ENCODE peak calls at places on chromosomes 12 and 14, in ten cellular contexts. T is CD4-positive, alpha-beta memory T cell; S is esophagus squamous epithelium; X is mammary epithelial cell; C is K562; R is iPS DF 6.9; D is OCI-LY7; F is SJSA1; B is heart left ventricle; G is astrocyte. N is an unnamed sample. For H3K4me1, the result is how much of the 10 kb centered on the place peaks cover.

GRCh38 chr12:130568546-130568945 is 147.6 kb downstream of the RIMBP2 start:
- DNase-seq in T (no peak), S (no peak), X (no peak), C (no peak), R (no peak), D (no peak), F (no peak), B (no peak), G (no peak), N (no peak)

GRCh38 chr14:78978896-78979295 is 808.7 kb downstream of the NRXN3 start:
- DNase-seq in T (no peak), S (no peak), X (no peak), C (no peak), R (no peak), D (no peak), F (no peak), B (no peak), G (no peak), N (no peak)

GRCh38 chr12:124318336-124319020 is 23.6 kb downstream of the RFLNA start:
- DNase-seq in T (no peak), S (no peak), X (no peak), C (no peak), R (no peak), D (no peak), F (no peak), B (no peak), G (no peak), N (no peak)

GRCh38 chr12:57242691-57243454 is 8.1 kb downstream of the STAC3 start:
- DNase-seq in T (peak), S (no peak), X (peak), C (peak), R (no peak), D (peak), F (peak), B (peak), G (no peak), N (peak)

GRCh38 chr14:96077983-96078686 is 39.0 kb downstream of the C14orf132 start:
- DNase-seq in T (no peak), S (no peak), X (peak), C (no peak), R (no peak), D (no peak), F (no peak), B (no peak), G (no peak), N (no peak)

GRCh38 chr12:92312463-92312970 is 166.9 kb upstream of the BTG1 start:
- DNase-seq in T (no peak), S (no peak), X (no peak), C (no peak), R (no peak), D (no peak), F (no peak), B (no peak), G (no peak), N (no peak)

GRCh38 chr12:131826064-131826928 is 1.9 kb upstream of the MMP17 start:
- DNase-seq in T (no peak), S (no peak), X (no peak), C (no peak), R (no peak), D (no peak), F (no peak), B (peak), G (no peak), N (no peak)

GRCh38 chr14:61438860-61439765 is 117.7 kb downstream of the PRKCH start:
- DNase-seq in T (peak), S (no peak), X (peak), C (peak), R (no peak), D (no peak), F (peak), B (no peak), G (peak), N (peak)

GRCh38 chr14:104967414-104968152 is 10.6 kb downstream of the AHNAK2 start:
- DNase-seq in T (no peak), S (no peak), X (peak), C (no peak), R (no peak), D (no peak), F (no peak), B (peak), G (peak), N (no peak)

GRCh38 chr14:102949801-102950451 is 27.5 kb downstream of the AMN start:
- DNase-seq in T (no peak), S (no peak), X (no peak), C (no peak), R (no peak), D (no peak), F (no peak), B (no peak), G (no peak), N (peak)

GRCh38 chr12:128388461-128388921 is 121.5 kb downstream of the TMEM132C start:
- DNase-seq in T (no peak), S (no peak), X (no peak), C (no peak), R (no peak), D (no peak), F (no peak), B (no peak), G (no peak), N (no peak)

GRCh38 chr12:78494911-78495310 is 369.7 kb upstream of the SYT1 start:
- DNase-seq in T (no peak), S (no peak), X (peak), C (no peak), R (no peak), D (no peak), F (no peak), B (no peak), G (peak), N (no peak)

GRCh38 chr12:9331218-9331626 is 123.0 kb upstream of the PZP start:
- DNase-seq in T (peak), S (no peak), X (peak), C (peak), R (peak), D (peak), F (no peak), B (peak), G (no peak), N (peak)

GRCh38 chr12:79114896-79115295 is 250.3 kb downstream of the SYT1 start:
- DNase-seq in T (no peak), S (no peak), X (no peak), C (no peak), R (no peak), D (no peak), F (no peak), B (no peak), G (no peak), N (no peak)

GRCh38 chr12:76489737-76490136 is 69.8 kb downstream of the OSBPL8 start:
- DNase-seq in T (no peak), S (no peak), X (no peak), C (no peak), R (no peak), D (no peak), F (no peak), B (no peak), G (peak), N (no peak)

GRCh38 chr14:75437201-75438143 is 9.7 kb downstream of the JDP2 start:
- DNase-seq in T (no peak), S (no peak), X (no peak), C (no peak), R (no peak), D (peak), F (no peak), B (no peak), G (no peak), N (no peak)

GRCh38 chr14:26200675-26201074 is 397.2 kb downstream of the NOVA1 start:
- DNase-seq in T (no peak), S (no peak), X (no peak), C (no peak), R (no peak), D (no peak), F (no peak), B (no peak), G (peak), N (no peak)

GRCh38 chr12:47773062-47773857 is at the start of gene SLC48A1:
- DNase-seq in T (peak), S (no peak), X (no peak), C (peak), R (no peak), D (peak), F (no peak), B (peak), G (peak), N (peak)

GRCh38 chr14:20655851-20656250 is 14.4 kb upstream of the OR6S1 start:
- DNase-seq in T (no peak), S (no peak), X (no peak), C (no peak), R (no peak), D (no peak), F (no peak), B (no peak), G (no peak), N (no peak)

GRCh38 chr12:2509137-2509536 is 285.6 kb upstream of the FKBP4 start:
- DNase-seq in T (no peak), S (no peak), X (no peak), C (no peak), R (no peak), D (no peak), F (no peak), B (no peak), G (no peak), N (no peak)

GRCh38 chr12:55965941-55966407 is at the start of gene PMEL:
- DNase-seq in T (no peak), S (no peak), X (no peak), C (peak), R (no peak), D (no peak), F (no peak), B (no peak), G (no peak), N (no peak)

GRCh38 chr12:123024819-123025391 is 44.4 kb downstream of the ARL6IP4 start:
- DNase-seq in T (peak), S (no peak), X (peak), C (no peak), R (no peak), D (no peak), F (no peak), B (no peak), G (peak), N (no peak)

GRCh38 chr14:89248430-89249295 is 168.4 kb downstream of the FOXN3 start:
- DNase-seq in T (no peak), S (no peak), X (no peak), C (no peak), R (no peak), D (no peak), F (no peak), B (no peak), G (no peak), N (no peak)

GRCh38 chr12:108842364-108842763 is 15.0 kb downstream of the SSH1 start:
- DNase-seq in T (no peak), S (no peak), X (no peak), C (no peak), R (no peak), D (no peak), F (no peak), B (no peak), G (no peak), N (no peak)
- H3K4me1 ChIP-seq in T (under half), S (half or more), X (half or more), C (under half), R (under half), D (under half), F (half or more), B (half or more), G (under half), N (under half)

GRCh38 chr14:81450976-81451375 is 50.9 kb upstream of the STON2 start:
- DNase-seq in T (no peak), S (no peak), X (no peak), C (no peak), R (no peak), D (no peak), F (no peak), B (no peak), G (no peak), N (no peak)

GRCh38 chr14:81447018-81447770 is 47.1 kb upstream of the STON2 start:
- DNase-seq in T (no peak), S (no peak), X (no peak), C (no peak), R (no peak), D (no peak), F (no peak), B (no peak), G (no peak), N (no peak)

GRCh38 chr14:81450100-81450531 is 50.0 kb upstream of the STON2 start:
- DNase-seq in T (no peak), S (no peak), X (no peak), C (no peak), R (no peak), D (no peak), F (no peak), B (peak), G (peak), N (no peak)

GRCh38 chr14:81449576-81449975 is 49.5 kb upstream of the STON2 start:
- DNase-seq in T (no peak), S (no peak), X (no peak), C (no peak), R (no peak), D (no peak), F (no peak), B (no peak), G (no peak), N (no peak)

GRCh38 chr14:81449114-81449513 is 49.0 kb upstream of the STON2 start:
- DNase-seq in T (no peak), S (no peak), X (no peak), C (no peak), R (no peak), D (no peak), F (no peak), B (no peak), G (no peak), N (no peak)
- H3K4me1 ChIP-seq in T (under half), S (under half), X (under half), C (under half), R (under half), D (under half), F (under half), B (under half), G (under half), N (under half)

GRCh38 chr12:48986720-48987291 is 8.7 kb downstream of the WNT1 start:
- DNase-seq in T (no peak), S (no peak), X (no peak), C (no peak), R (no peak), D (no peak), F (no peak), B (no peak), G (no peak), N (no peak)
- H3K4me1 ChIP-seq in T (under half), S (under half), X (under half), C (under half), R (under half), D (under half), F (under half), B (under half), G (under half), N (under half)

GRCh38 chr14:95057147-95057546 is 100.2 kb downstream of the DICER1 start:
- DNase-seq in T (no peak), S (no peak), X (no peak), C (no peak), R (no peak), D (no peak), F (no peak), B (no peak), G (no peak), N (no peak)
- H3K4me1 ChIP-seq in T (under half), S (under half), X (under half), C (under half), R (under half), D (under half), F (under half), B (under half), G (under half), N (under half)

GRCh38 chr12:108170164-108170563 is 41.1 kb downstream of the WSCD2 start:
- DNase-seq in T (no peak), S (no peak), X (no peak), C (no peak), R (no peak), D (no peak), F (no peak), B (no peak), G (no peak), N (no peak)
- H3K4me1 ChIP-seq in T (under half), S (under half), X (under half), C (under half), R (under half), D (under half), F (under half), B (under half), G (under half), N (under half)

GRCh38 chr12:64679487-64679983 is 69.2 kb downstream of the RASSF3 start:
- DNase-seq in T (peak), S (peak), X (peak), C (peak), R (no peak), D (no peak), F (peak), B (peak), G (peak), N (peak)
- H3K4me1 ChIP-seq in T (half or more), S (under half), X (under half), C (under half), R (under half), D (under half), F (under half), B (half or more), G (under half), N (half or more)

GRCh38 chr12:26122681-26123481 is 2.0 kb downstream of the BHLHE41 start:
- DNase-seq in T (no peak), S (no peak), X (peak), C (peak), R (no peak), D (no peak), F (peak), B (peak), G (peak), N (peak)

GRCh38 chr12:26123482-26123980 is 1.3 kb downstream of the BHLHE41 start:
- DNase-seq in T (no peak), S (no peak), X (no peak), C (no peak), R (no peak), D (no peak), F (no peak), B (no peak), G (no peak), N (no peak)

GRCh38 chr12:26125451-26126339 is 858 bp upstream of the BHLHE41 start:
- DNase-seq in T (no peak), S (peak), X (peak), C (no peak), R (no peak), D (no peak), F (peak), B (peak), G (peak), N (peak)

GRCh38 chr12:26126340-26127284 is 1.8 kb upstream of the BHLHE41 start:
- DNase-seq in T (no peak), S (peak), X (peak), C (peak), R (no peak), D (no peak), F (peak), B (peak), G (peak), N (peak)

DNA sequence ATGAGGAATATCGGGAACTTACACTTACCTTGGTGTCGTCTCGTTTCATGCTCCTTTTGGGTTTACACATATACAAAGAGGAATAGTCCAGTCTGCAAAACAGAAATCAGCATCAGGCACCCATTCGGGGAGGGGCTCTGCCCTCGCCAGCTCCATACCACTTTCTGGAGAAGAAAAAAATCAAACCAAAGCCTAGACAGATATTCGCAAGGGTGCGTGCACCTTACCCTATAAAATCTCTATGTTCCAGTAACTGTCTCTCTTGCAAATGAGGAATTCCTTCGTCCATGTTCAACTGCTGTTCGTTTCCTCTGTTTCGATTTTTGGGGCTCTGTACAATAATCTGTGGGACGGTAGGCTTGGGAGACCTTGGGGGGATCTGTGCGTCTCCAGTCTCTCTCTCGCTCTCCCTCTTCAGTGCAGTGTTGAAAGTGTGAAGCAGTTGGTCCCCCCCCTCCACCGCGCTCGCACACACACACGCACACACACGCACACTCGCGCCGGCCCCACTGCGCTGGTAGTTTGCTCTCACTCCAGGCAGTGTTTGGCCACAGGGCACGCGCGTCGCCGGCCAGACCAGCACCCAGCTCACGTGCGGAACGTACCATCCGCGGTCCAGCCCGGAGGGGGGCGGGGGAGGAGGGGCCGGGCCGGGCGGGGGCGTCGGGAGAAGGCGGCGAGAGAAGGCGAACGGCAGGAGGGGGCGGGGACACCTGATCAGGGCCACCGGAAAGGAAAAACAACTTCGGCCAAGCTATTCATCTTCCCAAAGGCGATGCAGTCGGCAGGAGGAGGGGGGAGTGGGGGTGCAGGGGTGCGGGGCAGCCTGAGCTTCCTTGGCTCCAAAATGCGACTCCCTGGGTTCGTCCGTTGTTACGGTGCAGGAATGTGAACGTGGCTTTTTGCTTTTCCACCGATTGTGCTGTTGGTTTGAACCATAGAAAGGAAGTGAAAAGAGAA is at the start of gene BHLHE41:
- DNase-seq in T (no peak), S (peak), X (peak), C (no peak), R (no peak), D (no peak), F (peak), B (peak), G (peak), N (peak)
- H3K4me1 ChIP-seq in T (under half), S (under half), X (under half), C (under half), R (under half), D (under half), F (under half), B (under half), G (under half), N (under half)

GRCh38 chr12:27552235-27552634 is 28.2 kb downstream of the PPFIBP1 start:
- DNase-seq in T (no peak), S (no peak), X (no peak), C (no peak), R (no peak), D (no peak), F (no peak), B (no peak), G (no peak), N (no peak)
- H3K4me1 ChIP-seq in T (under half), S (under half), X (half or more), C (under half), R (under half), D (under half), F (half or more), B (half or more), G (half or more), N (half or more)

N was measured in body of pancreas.